ENCODE peak calls at places on chromosomes 1 and 21, in four cellular contexts. One of them, this sample, is unnamed.

GRCh38 chr1:153799566-153800465 is 24.6 kb downstream of the SLC27A3 start:
- DNase-seq in left lung: no peak
- DNase-seq in hepatocyte: no peak
- DNase-seq in HCT116: no peak
- DNase-seq in this sample: no peak

GRCh38 chr1:65079941-65080340 is 68.1 kb upstream of the AK4 start:
- DNase-seq in left lung: no peak
- DNase-seq in hepatocyte: no peak
- DNase-seq in HCT116: no peak
- DNase-seq in this sample: no peak

GRCh38 chr1:84851839-84852238 is 41.2 kb downstream of the LPAR3 start:
- DNase-seq in hepatocyte: peak; percentile 11
- DNase-seq in left lung: no peak
- DNase-seq in HCT116: no peak
- DNase-seq in this sample: no peak

GRCh38 chr1:90400121-90400520 is 317.0 kb downstream of the BARHL2 start:
- DNase-seq in left lung: no peak
- DNase-seq in hepatocyte: no peak
- DNase-seq in HCT116: no peak
- DNase-seq in this sample: no peak

GRCh38 chr1:89274431-89274857 is 1.8 kb upstream of the GBP5 start:
- DNase-seq in left lung: no peak
- DNase-seq in HCT116: no peak
- DNase-seq in hepatocyte: no peak
- DNase-seq in this sample: no peak

GRCh38 chr1:191255354-191256057 is 777.8 kb upstream of the BRINP3 start:
- DNase-seq in HCT116: no peak
- DNase-seq in left lung: no peak
- DNase-seq in hepatocyte: no peak
- DNase-seq in this sample: no peak

GRCh38 chr1:198838022-198838342 is 199.1 kb downstream of the PTPRC start:
- DNase-seq in hepatocyte: no peak
- DNase-seq in left lung: no peak
- DNase-seq in HCT116: no peak
- DNase-seq in this sample: no peak

GRCh38 chr1:24199291-24199900 is 12.3 kb upstream of the IFNLR1 start:
- DNase-seq in HCT116: peak; percentile 54
- DNase-seq in left lung: peak; percentile 55
- DNase-seq in hepatocyte: peak; percentile 75
- DNase-seq in this sample: peak; percentile 61

GRCh38 chr1:209190591-209191241 is 392.8 kb upstream of the CAMK1G start:
- DNase-seq in hepatocyte: peak; percentile 73
- DNase-seq in HCT116: peak; percentile 33
- DNase-seq in left lung: no peak
- DNase-seq in this sample: no peak

GRCh38 chr1:170213598-170213997 is 67.8 kb downstream of the NTMT2 start:
- DNase-seq in HCT116: no peak
- DNase-seq in hepatocyte: no peak
- DNase-seq in left lung: peak; percentile 50
- DNase-seq in this sample: no peak

GRCh38 chr1:244200596-244200995 is 149.5 kb downstream of the ZBTB18 start:
- DNase-seq in HCT116: no peak
- DNase-seq in hepatocyte: no peak
- DNase-seq in left lung: no peak
- DNase-seq in this sample: no peak

GRCh38 chr1:59292557-59292956 is 4.3 kb upstream of the FGGY start:
- DNase-seq in HCT116: no peak
- DNase-seq in left lung: peak; percentile 66
- DNase-seq in hepatocyte: peak; percentile 73
- DNase-seq in this sample: peak; percentile 25

GRCh38 chr1:79716481-79716880 is 710.0 kb upstream of the ADGRL4 start:
- DNase-seq in hepatocyte: peak; percentile 17
- DNase-seq in left lung: no peak
- DNase-seq in HCT116: peak; percentile 6
- DNase-seq in this sample: no peak

GRCh38 chr1:93339171-93339697 is 6.5 kb upstream of the DR1 start:
- DNase-seq in HCT116: no peak
- DNase-seq in hepatocyte: no peak
- DNase-seq in left lung: no peak
- DNase-seq in this sample: no peak

GRCh38 chr1:151130837-151131586 is 15.4 kb downstream of the SEMA6C start:
- DNase-seq in left lung: peak; percentile 88
- DNase-seq in HCT116: no peak
- DNase-seq in hepatocyte: peak; percentile 90
- DNase-seq in this sample: peak; percentile 79

GRCh38 chr21:26572026-26572425 is 1.1 kb downstream of the CYYR1 start:
- DNase-seq in hepatocyte: no peak
- DNase-seq in left lung: no peak
- DNase-seq in HCT116: no peak
- DNase-seq in this sample: no peak

GRCh38 chr1:50342525-50342924 is 80.7 kb downstream of the DMRTA2 start:
- DNase-seq in hepatocyte: no peak
- DNase-seq in left lung: no peak
- DNase-seq in HCT116: no peak
- DNase-seq in this sample: no peak

GRCh38 chr1:23470282-23471070 is 13.5 kb downstream of the ASAP3 start:
- DNase-seq in left lung: peak; percentile 49
- DNase-seq in hepatocyte: no peak
- DNase-seq in HCT116: no peak
- DNase-seq in this sample: no peak

GRCh38 chr1:151988405-151988851 is 5.2 kb downstream of the S100A10 start:
- DNase-seq in HCT116: peak; percentile 82
- DNase-seq in hepatocyte: peak; percentile 81
- DNase-seq in left lung: no peak
- DNase-seq in this sample: no peak

GRCh38 chr1:111444031-111444430 is 5.0 kb downstream of the WDR77 start:
- DNase-seq in HCT116: no peak
- DNase-seq in hepatocyte: no peak
- DNase-seq in left lung: no peak
- DNase-seq in this sample: no peak

DNA sequence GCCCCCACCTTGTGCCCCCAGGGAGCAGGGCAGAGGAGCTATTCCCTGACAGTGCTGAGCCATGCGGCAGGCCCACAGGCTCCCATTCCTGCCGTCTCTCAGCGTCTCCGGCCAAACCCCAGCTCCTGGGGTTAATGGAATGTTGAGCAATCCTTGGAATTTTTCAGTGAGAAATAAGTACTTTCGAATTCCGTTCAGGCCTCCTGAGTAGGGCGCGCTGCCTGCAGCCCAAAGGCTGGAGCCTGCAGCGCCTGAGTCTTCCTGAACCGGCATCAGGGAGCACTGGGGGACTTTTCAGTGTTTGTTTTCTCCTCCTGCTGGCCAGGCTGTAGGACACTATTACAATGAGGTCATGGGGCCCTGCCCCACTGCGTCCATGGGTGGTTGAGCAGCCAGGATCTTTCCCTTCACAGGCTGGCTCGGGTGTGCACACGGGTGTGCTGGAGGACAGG is 33.3 kb upstream of the CSF1 start:
- DNase-seq in HCT116: no peak
- DNase-seq in hepatocyte: peak; percentile 85
- DNase-seq in left lung: peak; percentile 65
- DNase-seq in this sample: peak; percentile 40
- H3K4me3 ChIP-seq in HCT116: no peak overlapping the region
- H3K4me3 ChIP-seq in hepatocyte: no peak overlapping the region
- H3K4me3 ChIP-seq in left lung: no peak overlapping the region
- H3K4me3 ChIP-seq in this sample: peak overlapping the region; percentile 15

GRCh38 chr1:230273141-230273710 is 152.9 kb downstream of the PGBD5 start:
- DNase-seq in hepatocyte: no peak
- DNase-seq in HCT116: no peak
- DNase-seq in left lung: no peak
- DNase-seq in this sample: no peak
- H3K27me3 ChIP-seq in hepatocyte: no peaks in the 10 kb centered on the region
- H3K27me3 ChIP-seq in HCT116: no peaks in the 10 kb centered on the region
- H3K27me3 ChIP-seq in left lung: no peaks in the 10 kb centered on the region
- H3K27me3 ChIP-seq in this sample: no peaks in the 10 kb centered on the region

DNA sequence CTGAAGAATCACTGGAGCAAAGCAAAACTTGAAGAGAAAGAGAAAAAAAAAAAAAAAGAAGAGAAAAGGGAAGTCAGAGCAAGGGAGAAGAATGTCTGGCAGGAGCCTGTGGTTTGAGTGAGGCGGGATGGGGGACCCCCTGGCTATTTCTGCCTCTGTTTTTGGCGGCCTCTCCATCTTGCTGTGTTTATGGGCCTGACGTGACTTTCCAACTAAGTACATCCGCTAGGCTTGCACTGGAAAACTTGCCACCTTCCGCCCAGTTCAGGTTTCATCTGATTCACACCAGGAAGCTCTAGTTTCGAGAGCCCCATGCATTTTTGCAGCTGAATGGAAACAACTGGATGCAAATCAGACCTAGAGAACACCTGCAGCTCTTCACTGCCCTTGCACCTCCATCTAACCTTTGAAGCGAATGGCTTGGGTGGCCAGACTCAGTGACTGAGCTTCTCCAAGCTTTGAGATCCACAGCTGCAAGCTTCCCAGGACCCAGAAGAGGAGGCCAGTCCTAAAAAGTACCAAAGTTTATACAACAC is 28.0 kb downstream of the TBX15 start:
- DNase-seq in HCT116: no peak
- DNase-seq in hepatocyte: peak; percentile 53
- DNase-seq in left lung: no peak
- DNase-seq in this sample: no peak
- H3K27ac ChIP-seq in HCT116: no peak overlapping the region
- H3K27ac ChIP-seq in hepatocyte: peak overlapping the region; percentile 92
- H3K27ac ChIP-seq in left lung: no peak overlapping the region
- H3K27ac ChIP-seq in this sample: no peak overlapping the region

DNA sequence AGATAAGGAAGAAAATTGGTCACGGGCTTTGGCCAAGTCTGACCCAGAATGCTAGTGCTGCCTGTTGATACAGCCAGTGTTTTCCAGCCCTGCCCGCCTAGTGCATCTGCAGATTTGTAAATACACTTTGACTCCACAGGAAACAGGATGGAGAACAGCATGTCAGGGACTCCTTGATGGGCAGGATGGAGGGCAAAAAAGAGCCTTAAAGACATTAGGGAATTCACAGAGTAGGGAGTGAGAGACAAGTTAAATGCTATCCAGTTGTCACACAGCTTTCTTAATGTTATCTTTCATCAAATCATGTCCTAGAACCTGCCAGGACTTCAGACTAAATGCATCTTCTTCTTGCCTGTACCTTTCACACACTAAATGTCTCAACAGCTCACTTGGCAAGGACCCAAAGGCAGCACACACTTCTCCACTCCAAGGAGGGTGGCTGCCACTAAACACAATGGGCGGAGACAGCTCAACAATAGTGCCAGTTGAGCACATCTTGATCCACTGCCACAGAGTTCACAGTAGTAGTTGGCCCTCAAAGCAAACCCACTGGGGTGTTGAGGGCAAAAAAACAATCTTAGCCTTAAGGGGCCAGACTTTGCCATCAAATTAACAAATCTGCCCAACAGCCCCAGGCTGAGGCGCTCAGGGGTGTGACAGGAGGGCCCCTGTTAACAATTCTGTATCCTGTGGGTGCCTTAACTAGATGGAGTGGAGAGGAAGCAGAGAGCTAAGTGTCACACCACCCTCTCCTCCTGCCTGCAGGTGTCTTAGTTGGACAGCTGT is 2.7 kb downstream of the HIVEP3 start:
- DNase-seq in HCT116: no peak
- DNase-seq in hepatocyte: no peak
- DNase-seq in left lung: peak; percentile 64
- DNase-seq in this sample: no peak
- H3K4me3 ChIP-seq in HCT116: no peak overlapping the region
- H3K4me3 ChIP-seq in hepatocyte: no peak overlapping the region
- H3K4me3 ChIP-seq in left lung: no peak overlapping the region
- H3K4me3 ChIP-seq in this sample: peak overlapping the region; percentile 89

GRCh38 chr1:3067671-3068399 is 1.2 kb upstream of the PRDM16 start:
- DNase-seq in left lung: peak; percentile 33
- DNase-seq in hepatocyte: no peak
- DNase-seq in HCT116: no peak
- DNase-seq in this sample: no peak

GRCh38 chr1:3070304-3070653 is 1.3 kb downstream of the PRDM16 start:
- DNase-seq in left lung: no peak
- DNase-seq in HCT116: no peak
- DNase-seq in hepatocyte: no peak
- DNase-seq in this sample: no peak

GRCh38 chr1:3070654-3071506 is 1.9 kb downstream of the PRDM16 start:
- DNase-seq in left lung: no peak
- DNase-seq in HCT116: no peak
- DNase-seq in hepatocyte: peak; percentile 37
- DNase-seq in this sample: no peak

GRCh38 chr1:3068400-3069361 is at the start of gene PRDM16:
- DNase-seq in left lung: peak; percentile 57
- DNase-seq in hepatocyte: peak; percentile 67
- DNase-seq in HCT116: peak; percentile 50
- DNase-seq in this sample: no peak

GRCh38 chr1:3069491-3070303 is 694 bp downstream of the PRDM16 start:
- DNase-seq in hepatocyte: peak; percentile 87
- DNase-seq in HCT116: peak; percentile 26
- DNase-seq in left lung: peak; percentile 50
- DNase-seq in this sample: peak; percentile 39
- H3K27me3 ChIP-seq in hepatocyte: peaks cover 75% of the 10 kb centered on the region
- H3K27me3 ChIP-seq in HCT116: no peaks in the 10 kb centered on the region
- H3K27me3 ChIP-seq in left lung: peaks cover 61% of the 10 kb centered on the region
- H3K27me3 ChIP-seq in this sample: peaks cover 35% of the 10 kb centered on the region

GRCh38 chr1:11065796-11066195 is 6.0 kb upstream of the SRM start:
- DNase-seq in HCT116: no peak
- DNase-seq in hepatocyte: no peak
- DNase-seq in left lung: peak; percentile 4
- DNase-seq in this sample: no peak

GRCh38 chr1:11061652-11062365 is 2.0 kb upstream of the SRM start:
- DNase-seq in HCT116: no peak
- DNase-seq in hepatocyte: no peak
- DNase-seq in left lung: no peak
- DNase-seq in this sample: peak; percentile 34

GRCh38 chr1:11067716-11068495 is 8.1 kb upstream of the SRM start:
- DNase-seq in left lung: peak; percentile 19
- DNase-seq in HCT116: no peak
- DNase-seq in hepatocyte: no peak
- DNase-seq in this sample: peak; percentile 45

GRCh38 chr1:11062965-11063401 is 3.2 kb upstream of the SRM start:
- DNase-seq in HCT116: no peak
- DNase-seq in left lung: no peak
- DNase-seq in hepatocyte: no peak
- DNase-seq in this sample: peak; percentile 40

GRCh38 chr1:11064942-11065341 is 5.1 kb upstream of the SRM start:
- DNase-seq in left lung: no peak
- DNase-seq in hepatocyte: no peak
- DNase-seq in HCT116: no peak
- DNase-seq in this sample: no peak
- H3K27ac ChIP-seq in left lung: no peak overlapping the region
- H3K27ac ChIP-seq in hepatocyte: no peak overlapping the region
- H3K27ac ChIP-seq in HCT116: no peak overlapping the region
- H3K27ac ChIP-seq in this sample: no peak overlapping the region

DNA sequence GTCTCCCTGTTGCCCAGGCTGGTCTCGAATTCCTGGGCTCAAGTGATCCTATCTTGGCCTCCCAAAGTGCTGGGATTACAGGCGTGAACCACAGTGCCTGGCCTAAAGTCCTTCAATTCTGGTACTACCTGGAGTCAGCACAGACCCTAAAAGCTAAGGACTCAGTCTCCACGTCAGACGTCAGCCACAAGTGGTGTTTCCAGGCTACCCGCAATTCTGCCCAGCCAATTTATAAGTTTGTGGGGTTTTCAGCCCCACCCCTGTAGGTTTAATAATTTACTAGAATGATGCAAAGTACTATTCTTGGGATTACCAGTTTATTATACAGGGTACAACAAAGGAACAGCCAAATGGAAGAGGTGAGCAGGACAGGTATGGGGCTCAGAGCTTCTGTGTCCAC is 10.6 kb upstream of the DIP2A start:
- DNase-seq in left lung: no peak
- DNase-seq in hepatocyte: no peak
- DNase-seq in HCT116: no peak
- DNase-seq in this sample: no peak
- H3K4me3 ChIP-seq in left lung: no peak overlapping the region
- H3K4me3 ChIP-seq in hepatocyte: no peak overlapping the region
- H3K4me3 ChIP-seq in HCT116: no peak overlapping the region
- H3K4me3 ChIP-seq in this sample: no peak overlapping the region